ENCODE peak calls at places on chromosomes 11 and 22, in five cellular contexts. One of them, this sample, is unnamed. For H3K4me1, the result is how much of the 10 kb centered on the place peaks cover.

GRCh38 chr11:66870131-66870530 is 13.3 kb downstream of the LRFN4 start:
- DNase-seq in sigmoid colon: no peak
- DNase-seq in astrocyte: no peak
- DNase-seq in left lung: no peak
- DNase-seq in mammary epithelial cell: no peak
- DNase-seq in this sample: no peak

GRCh38 chr22:23537421-23537820 is 42.7 kb downstream of the IGLL1 start:
- DNase-seq in sigmoid colon: peak
- DNase-seq in astrocyte: no peak
- DNase-seq in left lung: no peak
- DNase-seq in mammary epithelial cell: no peak
- DNase-seq in this sample: no peak

GRCh38 chr11:64352099-64353005 is 6.6 kb upstream of the RPS6KA4 start:
- DNase-seq in sigmoid colon: no peak
- DNase-seq in astrocyte: no peak
- DNase-seq in left lung: no peak
- DNase-seq in mammary epithelial cell: no peak
- DNase-seq in this sample: no peak

GRCh38 chr11:72606362-72607100 is 67.7 kb downstream of the PDE2A start:
- DNase-seq in sigmoid colon: no peak
- DNase-seq in astrocyte: peak
- DNase-seq in left lung: no peak
- DNase-seq in mammary epithelial cell: no peak
- DNase-seq in this sample: no peak

GRCh38 chr11:76850815-76851214 is 9.9 kb upstream of the ACER3 start:
- DNase-seq in sigmoid colon: no peak
- DNase-seq in astrocyte: no peak
- DNase-seq in left lung: no peak
- DNase-seq in mammary epithelial cell: no peak
- DNase-seq in this sample: peak

GRCh38 chr11:121444508-121444907 is 7.6 kb upstream of the SORL1 start:
- DNase-seq in sigmoid colon: no peak
- DNase-seq in astrocyte: no peak
- DNase-seq in left lung: no peak
- DNase-seq in mammary epithelial cell: no peak
- DNase-seq in this sample: no peak

GRCh38 chr11:64787526-64788320 is 9.4 kb upstream of the SF1 start:
- DNase-seq in sigmoid colon: peak
- DNase-seq in astrocyte: no peak
- DNase-seq in left lung: peak
- DNase-seq in mammary epithelial cell: peak
- DNase-seq in this sample: no peak

GRCh38 chr22:36732609-36733008 is 29.1 kb upstream of the CACNG2 start:
- DNase-seq in sigmoid colon: peak
- DNase-seq in astrocyte: no peak
- DNase-seq in left lung: no peak
- DNase-seq in mammary epithelial cell: no peak
- DNase-seq in this sample: no peak

GRCh38 chr22:21698430-21699329 is 32.9 kb downstream of the PPIL2 start:
- DNase-seq in sigmoid colon: no peak
- DNase-seq in astrocyte: no peak
- DNase-seq in left lung: no peak
- DNase-seq in mammary epithelial cell: no peak
- DNase-seq in this sample: no peak

GRCh38 chr11:33262016-33262638 is 4.9 kb downstream of the HIPK3 start:
- DNase-seq in sigmoid colon: no peak
- DNase-seq in astrocyte: peak
- DNase-seq in left lung: no peak
- DNase-seq in mammary epithelial cell: no peak
- DNase-seq in this sample: no peak

GRCh38 chr22:41048791-41049717 is 43.3 kb upstream of the EP300 start:
- DNase-seq in sigmoid colon: peak
- DNase-seq in astrocyte: peak
- DNase-seq in left lung: peak
- DNase-seq in mammary epithelial cell: peak
- DNase-seq in this sample: no peak

GRCh38 chr11:102010776-102011500 is 36.3 kb upstream of the CFAP300 start:
- DNase-seq in sigmoid colon: no peak
- DNase-seq in astrocyte: peak
- DNase-seq in left lung: peak
- DNase-seq in mammary epithelial cell: peak
- DNase-seq in this sample: no peak

GRCh38 chr11:16406226-16406625 is 49.9 kb upstream of the SOX6 start:
- DNase-seq in sigmoid colon: no peak
- DNase-seq in astrocyte: peak
- DNase-seq in left lung: no peak
- DNase-seq in mammary epithelial cell: no peak
- DNase-seq in this sample: no peak

GRCh38 chr11:102205805-102206204 is 95.6 kb downstream of the YAP1 start:
- DNase-seq in sigmoid colon: no peak
- DNase-seq in astrocyte: no peak
- DNase-seq in left lung: no peak
- DNase-seq in mammary epithelial cell: no peak
- DNase-seq in this sample: no peak

GRCh38 chr11:96394773-96395172 is 5.0 kb downstream of the JRKL start:
- DNase-seq in sigmoid colon: no peak
- DNase-seq in astrocyte: no peak
- DNase-seq in left lung: no peak
- DNase-seq in mammary epithelial cell: no peak
- DNase-seq in this sample: no peak

GRCh38 chr22:40029189-40029890 is 34.6 kb downstream of the FAM83F start:
- DNase-seq in sigmoid colon: no peak
- DNase-seq in astrocyte: no peak
- DNase-seq in left lung: no peak
- DNase-seq in mammary epithelial cell: no peak
- DNase-seq in this sample: no peak

GRCh38 chr22:24175160-24175808 is 6.0 kb upstream of the SUSD2 start:
- DNase-seq in sigmoid colon: peak
- DNase-seq in astrocyte: peak
- DNase-seq in left lung: peak
- DNase-seq in mammary epithelial cell: peak
- DNase-seq in this sample: peak

GRCh38 chr11:29449280-29450074 is 567.4 kb downstream of the KCNA4 start:
- DNase-seq in sigmoid colon: no peak
- DNase-seq in astrocyte: peak
- DNase-seq in left lung: no peak
- DNase-seq in mammary epithelial cell: no peak
- DNase-seq in this sample: no peak

GRCh38 chr11:126415128-126415527 is 59.6 kb downstream of the ST3GAL4 start:
- DNase-seq in sigmoid colon: peak
- DNase-seq in astrocyte: no peak
- DNase-seq in left lung: peak
- DNase-seq in mammary epithelial cell: no peak
- DNase-seq in this sample: peak

GRCh38 chr11:85539740-85540139 is 87.4 kb downstream of the DLG2 start:
- DNase-seq in sigmoid colon: no peak
- DNase-seq in astrocyte: no peak
- DNase-seq in left lung: no peak
- DNase-seq in mammary epithelial cell: no peak
- DNase-seq in this sample: no peak

GRCh38 chr11:47111318-47111804 is 65.3 kb downstream of the ARFGAP2 start:
- DNase-seq in sigmoid colon: no peak
- DNase-seq in astrocyte: no peak
- DNase-seq in left lung: no peak
- DNase-seq in mammary epithelial cell: no peak
- DNase-seq in this sample: no peak

GRCh38 chr11:8871283-8871775 is 39.7 kb upstream of the AKIP1 start:
- DNase-seq in sigmoid colon: peak
- DNase-seq in astrocyte: peak
- DNase-seq in left lung: peak
- DNase-seq in mammary epithelial cell: peak
- DNase-seq in this sample: no peak

GRCh38 chr11:113138731-113139130 is 175.7 kb upstream of the TTC12 start:
- DNase-seq in sigmoid colon: no peak
- DNase-seq in astrocyte: no peak
- DNase-seq in left lung: no peak
- DNase-seq in mammary epithelial cell: no peak
- DNase-seq in this sample: no peak

GRCh38 chr22:19085233-19086043 is 36.8 kb downstream of the DGCR2 start:
- DNase-seq in sigmoid colon: peak
- DNase-seq in astrocyte: no peak
- DNase-seq in left lung: no peak
- DNase-seq in mammary epithelial cell: peak
- DNase-seq in this sample: no peak

GRCh38 chr11:133964946-133965632 is 8.3 kb upstream of the IGSF9B start:
- DNase-seq in sigmoid colon: peak
- DNase-seq in astrocyte: peak
- DNase-seq in left lung: peak
- DNase-seq in mammary epithelial cell: peak
- DNase-seq in this sample: no peak

GRCh38 chr22:38416621-38417251 is 38.3 kb downstream of the KCNJ4 start:
- DNase-seq in sigmoid colon: peak
- DNase-seq in astrocyte: no peak
- DNase-seq in left lung: peak
- DNase-seq in mammary epithelial cell: no peak
- DNase-seq in this sample: peak

GRCh38 chr22:29041408-29041807 is 20.2 kb downstream of the C22orf31 start:
- DNase-seq in sigmoid colon: no peak
- DNase-seq in astrocyte: peak
- DNase-seq in left lung: no peak
- DNase-seq in mammary epithelial cell: peak
- DNase-seq in this sample: no peak

DNA sequence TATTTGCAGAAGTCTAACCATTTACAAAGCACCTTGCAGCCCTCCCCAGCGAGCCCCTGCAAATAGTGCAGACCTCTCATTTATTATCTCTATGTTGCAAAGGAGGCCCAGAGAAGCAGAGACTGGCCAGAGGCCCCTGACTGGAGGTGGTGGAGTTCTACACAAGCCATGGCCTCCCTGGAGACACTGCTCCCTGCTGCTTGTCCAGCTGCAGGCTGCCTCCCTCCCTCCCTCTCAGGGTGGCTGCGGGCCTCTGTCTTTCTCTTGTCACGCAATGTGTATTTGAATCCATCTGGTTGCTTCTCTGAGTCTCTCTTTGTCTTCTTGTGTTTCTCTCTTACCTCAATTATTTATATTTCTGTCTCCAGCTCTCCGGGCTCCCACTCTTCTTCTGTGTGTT is 59.1 kb upstream of the PRDM11 start:
- DNase-seq in sigmoid colon: no peak
- DNase-seq in astrocyte: no peak
- DNase-seq in left lung: no peak
- DNase-seq in mammary epithelial cell: no peak
- DNase-seq in this sample: no peak
- H3K4me1 ChIP-seq in sigmoid colon: under half
- H3K4me1 ChIP-seq in astrocyte: under half
- H3K4me1 ChIP-seq in left lung: under half
- H3K4me1 ChIP-seq in mammary epithelial cell: under half
- H3K4me1 ChIP-seq in this sample: under half

GRCh38 chr22:45271667-45272188 is 13.0 kb upstream of the UPK3A start:
- DNase-seq in sigmoid colon: peak
- DNase-seq in astrocyte: no peak
- DNase-seq in left lung: no peak
- DNase-seq in mammary epithelial cell: no peak
- DNase-seq in this sample: peak
- TF ChIP-seq CTCF in sigmoid colon: no peak
- TF ChIP-seq CTCF in astrocyte: no peak
- TF ChIP-seq CTCF in left lung: no peak
- TF ChIP-seq CTCF in mammary epithelial cell: no peak
- TF ChIP-seq CTCF in this sample: no peak

GRCh38 chr11:19336331-19336730 is 95.6 kb upstream of the E2F8 start:
- DNase-seq in sigmoid colon: no peak
- DNase-seq in astrocyte: no peak
- DNase-seq in left lung: no peak
- DNase-seq in mammary epithelial cell: no peak
- DNase-seq in this sample: no peak

GRCh38 chr11:19328586-19329311 is 88.0 kb upstream of the E2F8 start:
- DNase-seq in sigmoid colon: no peak
- DNase-seq in astrocyte: no peak
- DNase-seq in left lung: no peak
- DNase-seq in mammary epithelial cell: no peak
- DNase-seq in this sample: no peak

GRCh38 chr11:19327280-19327679 is 86.5 kb upstream of the E2F8 start:
- DNase-seq in sigmoid colon: no peak
- DNase-seq in astrocyte: no peak
- DNase-seq in left lung: no peak
- DNase-seq in mammary epithelial cell: no peak
- DNase-seq in this sample: no peak

GRCh38 chr11:19329910-19330309 is 89.2 kb upstream of the E2F8 start:
- DNase-seq in sigmoid colon: no peak
- DNase-seq in astrocyte: no peak
- DNase-seq in left lung: no peak
- DNase-seq in mammary epithelial cell: no peak
- DNase-seq in this sample: no peak

DNA sequence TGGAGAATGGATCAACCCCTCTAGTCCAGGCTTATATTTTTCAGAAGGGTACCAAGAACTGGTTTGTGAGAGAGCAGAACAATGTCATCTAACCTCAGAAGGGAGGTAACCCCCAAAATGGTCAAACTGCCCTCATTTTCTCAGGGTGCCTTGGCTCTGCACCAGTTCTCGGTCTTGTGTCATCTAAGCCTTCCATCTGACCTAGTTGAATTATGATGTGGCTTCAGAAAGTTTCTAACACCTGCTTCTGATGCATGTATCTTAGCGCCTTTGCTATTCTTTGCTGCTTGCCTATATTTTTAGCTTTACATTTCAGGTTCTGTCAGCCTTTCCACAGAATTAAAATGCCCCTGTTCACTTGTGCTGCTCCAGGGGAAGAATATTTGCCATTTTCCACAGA is 91.7 kb upstream of the E2F8 start:
- DNase-seq in sigmoid colon: no peak
- DNase-seq in astrocyte: no peak
- DNase-seq in left lung: no peak
- DNase-seq in mammary epithelial cell: no peak
- DNase-seq in this sample: no peak
- H3K27ac ChIP-seq in sigmoid colon: no peak
- H3K27ac ChIP-seq in astrocyte: no peak
- H3K27ac ChIP-seq in left lung: no peak
- H3K27ac ChIP-seq in mammary epithelial cell: no peak
- H3K27ac ChIP-seq in this sample: no peak

DNA sequence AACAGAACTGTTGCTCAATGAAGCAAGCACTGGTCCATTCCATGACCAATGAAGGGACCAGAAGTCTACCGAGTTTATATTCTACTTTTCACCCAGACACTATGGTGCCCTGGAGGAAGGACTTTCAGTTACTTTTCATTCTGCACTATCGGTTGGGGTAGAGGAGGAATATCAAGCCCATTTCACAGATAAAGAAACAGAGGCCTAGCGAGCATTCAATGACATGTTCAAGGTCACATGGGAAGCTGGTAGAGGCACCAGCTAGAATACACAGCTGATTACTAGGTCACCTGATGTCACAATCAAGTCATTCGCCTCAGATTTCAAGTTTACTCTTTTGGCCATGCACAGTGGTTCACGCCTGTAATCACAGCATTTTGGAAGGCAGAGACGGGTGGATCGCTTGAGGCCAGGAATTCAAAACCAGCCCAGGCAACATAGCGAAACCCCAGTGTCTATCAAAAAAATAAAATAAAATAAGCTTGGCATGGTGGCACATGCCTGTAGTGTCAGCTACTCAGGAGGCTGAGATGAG is 17.6 kb upstream of the PRG2 start:
- DNase-seq in sigmoid colon: no peak
- DNase-seq in astrocyte: no peak
- DNase-seq in left lung: no peak
- DNase-seq in mammary epithelial cell: no peak
- DNase-seq in this sample: no peak
- H3K4me1 ChIP-seq in sigmoid colon: under half
- H3K4me1 ChIP-seq in astrocyte: under half
- H3K4me1 ChIP-seq in left lung: under half
- H3K4me1 ChIP-seq in mammary epithelial cell: under half
- H3K4me1 ChIP-seq in this sample: under half